ENCODE peak calls at places on chromosomes 3 and 15, in eight cellular contexts. H is erythroblast; X is stimulated activated CD4-positive, alpha-beta T cell treated with anti-CD3 and anti-CD28 coated beads, Interleukin-2, amount 100 ng/mL, for 48 hours; A is HepG2; P is substantia nigra; S is fibroblast of the conjunctiva; E is skeletal muscle cell; T is HuH-7.5. G is an unnamed sample.
A peak's percentile ranks its signal among the peaks of the same experiment; 100 is the strongest.

GRCh38 chr15:28094732-28095521 is 4.2 kb downstream of the OCA2 start:
- DNase-seq in P (no peak), H (peak; percentile 17), E (no peak), A (no peak), S (no peak), X (no peak), T (no peak), G (no peak)

GRCh38 chr3:156582784-156583183 is 27.9 kb upstream of the SSR3 start:
- DNase-seq in H (no peak), T (no peak), X (no peak), A (no peak), E (no peak), P (no peak), S (no peak), G (no peak)

GRCh38 chr3:167110906-167111305 is 269.2 kb downstream of the ZBBX start:
- DNase-seq in H (no peak), E (no peak), T (no peak), P (no peak), S (no peak), A (no peak), X (no peak), G (no peak)

GRCh38 chr3:13063225-13063624 is 10.0 kb downstream of the IQSEC1 start:
- DNase-seq in E (no peak), X (no peak), S (no peak), H (no peak), T (no peak), A (no peak), P (no peak), G (no peak)

GRCh38 chr3:194598771-194599557 is 34.3 kb downstream of the TMEM44 start:
- DNase-seq in A (no peak), T (no peak), X (no peak), P (no peak), S (no peak), E (no peak), H (no peak), G (no peak)

GRCh38 chr3:141860766-141861513 is 15.5 kb upstream of the ATP1B3 start:
- DNase-seq in X (no peak), H (no peak), S (no peak), P (no peak), A (no peak), E (no peak), T (no peak), G (no peak)

GRCh38 chr15:70582143-70582945 is 181.0 kb downstream of the UACA start:
- DNase-seq in H (no peak), T (no peak), A (no peak), S (peak; percentile 27), E (no peak), X (no peak), P (no peak), G (no peak)

GRCh38 chr15:47301481-47301880 is 415.8 kb upstream of the SEMA6D start:
- DNase-seq in X (no peak), A (no peak), H (no peak), T (no peak), S (no peak), P (no peak), E (no peak), G (no peak)

GRCh38 chr3:125023833-125024560 is 31.8 kb downstream of the HEG1 start:
- DNase-seq in S (no peak), T (no peak), H (no peak), P (no peak), A (no peak), X (no peak), E (no peak), G (no peak)